ENCODE peak calls at places on chromosomes 5 and 9, in eight cellular contexts. U, X, V, F, K, J, E and T are unnamed samples.

GRCh38 chr5:132046915-132047314 is 13.5 kb upstream of the IL3 start:
- DNase-seq in U (no peak), F (no peak), K (no peak), J (peak), V (no peak), E (no peak), X (peak), T (no peak)

GRCh38 chr9:130118841-130119520 is 53.2 kb upstream of the NCS1 start:
- DNase-seq in F (no peak), U (no peak), K (peak), E (no peak), X (no peak), V (no peak), J (no peak), T (no peak)

GRCh38 chr5:171528036-171528435 is 108.6 kb downstream of the FGF18 start:
- DNase-seq in X (no peak), E (no peak), V (no peak), K (no peak), U (no peak), J (no peak), F (no peak), T (no peak)

GRCh38 chr5:57979671-57980070 is 480.2 kb downstream of the PLK2 start:
- DNase-seq in J (no peak), E (no peak), X (no peak), K (no peak), V (no peak), U (no peak), F (no peak), T (no peak)

GRCh38 chr9:91795500-91796241 is 154.4 kb downstream of the ROR2 start:
- DNase-seq in V (no peak), E (peak), J (no peak), X (no peak), F (no peak), U (peak), K (no peak), T (no peak)

GRCh38 chr5:142769251-142769792 is 855 bp upstream of the ARHGAP26 start:
- DNase-seq in U (no peak), X (no peak), K (no peak), J (no peak), F (no peak), E (peak), V (no peak), T (no peak)

GRCh38 chr5:37723147-37723961 is 116.5 kb downstream of the GDNF start:
- DNase-seq in U (no peak), J (no peak), X (no peak), K (no peak), F (no peak), E (no peak), V (no peak), T (no peak)

GRCh38 chr5:154631141-154631540 is 124.0 kb upstream of the LARP1 start:
- DNase-seq in J (no peak), F (no peak), X (no peak), E (no peak), V (no peak), U (no peak), K (no peak), T (no peak)